ENCODE peak calls at places on chromosomes 13 and 19, in nine cellular contexts. One of them, this sample, is unnamed. For H3K4me1, the result is how much of the 10 kb centered on the place peaks cover.

GRCh38 chr13:31009166-31009565 is 76.7 kb downstream of the TEX26 start:
- DNase-seq in colonic mucosa: no peak
- DNase-seq in ascending aorta: no peak
- DNase-seq in A673: no peak
- DNase-seq in Panc1: no peak
- DNase-seq in H9: no peak
- DNase-seq in PC-3: no peak
- DNase-seq in pancreas: no peak
- DNase-seq in heart left ventricle: no peak
- DNase-seq in this sample: no peak

GRCh38 chr19:49808762-49809154 is 4.3 kb downstream of the FUZ start:
- DNase-seq in Panc1: no peak
- DNase-seq in PC-3: peak
- DNase-seq in heart left ventricle: peak
- DNase-seq in H9: peak
- DNase-seq in ascending aorta: peak
- DNase-seq in A673: peak
- DNase-seq in colonic mucosa: peak
- DNase-seq in pancreas: peak
- DNase-seq in this sample: peak

GRCh38 chr19:6482343-6482686 is 728 bp upstream of the DENND1C start:
- DNase-seq in Panc1: no peak
- DNase-seq in heart left ventricle: no peak
- DNase-seq in PC-3: no peak
- DNase-seq in ascending aorta: no peak
- DNase-seq in H9: no peak
- DNase-seq in colonic mucosa: no peak
- DNase-seq in A673: no peak
- DNase-seq in pancreas: no peak
- DNase-seq in this sample: no peak

GRCh38 chr19:33332248-33332647 is 29.9 kb upstream of the CEBPA start:
- DNase-seq in colonic mucosa: no peak
- DNase-seq in pancreas: no peak
- DNase-seq in Panc1: no peak
- DNase-seq in H9: no peak
- DNase-seq in ascending aorta: no peak
- DNase-seq in A673: no peak
- DNase-seq in heart left ventricle: no peak
- DNase-seq in PC-3: no peak
- DNase-seq in this sample: no peak

GRCh38 chr13:99176309-99177276 is 24.1 kb upstream of the UBAC2 start:
- DNase-seq in Panc1: peak
- DNase-seq in colonic mucosa: peak
- DNase-seq in heart left ventricle: peak
- DNase-seq in pancreas: peak
- DNase-seq in A673: peak
- DNase-seq in H9: peak
- DNase-seq in PC-3: peak
- DNase-seq in ascending aorta: peak
- DNase-seq in this sample: peak

GRCh38 chr13:31054632-31055031 is 107.1 kb downstream of the HSPH1 start:
- DNase-seq in PC-3: no peak
- DNase-seq in ascending aorta: peak
- DNase-seq in heart left ventricle: no peak
- DNase-seq in A673: no peak
- DNase-seq in colonic mucosa: no peak
- DNase-seq in H9: no peak
- DNase-seq in pancreas: no peak
- DNase-seq in Panc1: no peak
- DNase-seq in this sample: no peak

GRCh38 chr19:2770055-2771013 is 12.7 kb downstream of the SGTA start:
- DNase-seq in colonic mucosa: peak
- DNase-seq in pancreas: no peak
- DNase-seq in Panc1: no peak
- DNase-seq in H9: no peak
- DNase-seq in PC-3: no peak
- DNase-seq in A673: no peak
- DNase-seq in ascending aorta: no peak
- DNase-seq in heart left ventricle: peak
- DNase-seq in this sample: no peak

GRCh38 chr19:5141278-5141925 is 172.5 kb downstream of the KDM4B start:
- DNase-seq in colonic mucosa: no peak
- DNase-seq in ascending aorta: no peak
- DNase-seq in Panc1: no peak
- DNase-seq in heart left ventricle: peak
- DNase-seq in A673: no peak
- DNase-seq in pancreas: peak
- DNase-seq in PC-3: no peak
- DNase-seq in H9: no peak
- DNase-seq in this sample: no peak

GRCh38 chr19:4577020-4577782 is 17.7 kb upstream of the SEMA6B start:
- DNase-seq in pancreas: no peak
- DNase-seq in colonic mucosa: no peak
- DNase-seq in A673: no peak
- DNase-seq in heart left ventricle: no peak
- DNase-seq in ascending aorta: no peak
- DNase-seq in PC-3: peak
- DNase-seq in Panc1: no peak
- DNase-seq in H9: peak
- DNase-seq in this sample: no peak

GRCh38 chr13:65882810-65883209 is 1347.3 kb downstream of the PCDH9 start:
- DNase-seq in PC-3: no peak
- DNase-seq in H9: no peak
- DNase-seq in ascending aorta: no peak
- DNase-seq in colonic mucosa: no peak
- DNase-seq in A673: peak
- DNase-seq in Panc1: no peak
- DNase-seq in heart left ventricle: no peak
- DNase-seq in pancreas: no peak
- DNase-seq in this sample: no peak

GRCh38 chr13:109672545-109672944 is 113.8 kb downstream of the IRS2 start:
- DNase-seq in ascending aorta: no peak
- DNase-seq in pancreas: no peak
- DNase-seq in Panc1: no peak
- DNase-seq in heart left ventricle: no peak
- DNase-seq in PC-3: no peak
- DNase-seq in H9: no peak
- DNase-seq in colonic mucosa: no peak
- DNase-seq in A673: peak
- DNase-seq in this sample: no peak

GRCh38 chr19:55314396-55314795 is 10.7 kb downstream of the TMEM150B start:
- DNase-seq in ascending aorta: no peak
- DNase-seq in pancreas: no peak
- DNase-seq in Panc1: no peak
- DNase-seq in A673: no peak
- DNase-seq in colonic mucosa: no peak
- DNase-seq in heart left ventricle: no peak
- DNase-seq in PC-3: no peak
- DNase-seq in H9: peak
- DNase-seq in this sample: no peak

GRCh38 chr19:55080121-55080914 is 4.6 kb downstream of the EPS8L1 start:
- DNase-seq in PC-3: no peak
- DNase-seq in colonic mucosa: peak
- DNase-seq in pancreas: peak
- DNase-seq in heart left ventricle: peak
- DNase-seq in ascending aorta: no peak
- DNase-seq in Panc1: no peak
- DNase-seq in A673: peak
- DNase-seq in H9: peak
- DNase-seq in this sample: peak

GRCh38 chr13:29937836-29938235 is 87.4 kb upstream of the UBL3 start:
- DNase-seq in A673: no peak
- DNase-seq in Panc1: no peak
- DNase-seq in ascending aorta: no peak
- DNase-seq in PC-3: no peak
- DNase-seq in H9: peak
- DNase-seq in heart left ventricle: no peak
- DNase-seq in pancreas: no peak
- DNase-seq in colonic mucosa: no peak
- DNase-seq in this sample: peak

GRCh38 chr13:99370476-99371272 is 63.5 kb upstream of the GPR183 start:
- DNase-seq in H9: no peak
- DNase-seq in Panc1: no peak
- DNase-seq in pancreas: no peak
- DNase-seq in ascending aorta: peak
- DNase-seq in colonic mucosa: no peak
- DNase-seq in PC-3: no peak
- DNase-seq in heart left ventricle: no peak
- DNase-seq in A673: no peak
- DNase-seq in this sample: peak

GRCh38 chr13:99288069-99288468 is 19.1 kb downstream of the GPR183 start:
- DNase-seq in pancreas: no peak
- DNase-seq in colonic mucosa: no peak
- DNase-seq in A673: no peak
- DNase-seq in heart left ventricle: no peak
- DNase-seq in PC-3: no peak
- DNase-seq in H9: no peak
- DNase-seq in Panc1: no peak
- DNase-seq in ascending aorta: no peak
- DNase-seq in this sample: no peak

GRCh38 chr13:27007166-27007565 is 164.4 kb downstream of the USP12 start:
- DNase-seq in Panc1: no peak
- DNase-seq in H9: no peak
- DNase-seq in pancreas: peak
- DNase-seq in heart left ventricle: no peak
- DNase-seq in ascending aorta: no peak
- DNase-seq in colonic mucosa: peak
- DNase-seq in PC-3: no peak
- DNase-seq in A673: no peak
- DNase-seq in this sample: no peak

GRCh38 chr13:109833940-109834339 is 47.6 kb upstream of the IRS2 start:
- DNase-seq in pancreas: no peak
- DNase-seq in PC-3: no peak
- DNase-seq in Panc1: no peak
- DNase-seq in heart left ventricle: no peak
- DNase-seq in H9: no peak
- DNase-seq in ascending aorta: no peak
- DNase-seq in A673: no peak
- DNase-seq in colonic mucosa: no peak
- DNase-seq in this sample: no peak

DNA sequence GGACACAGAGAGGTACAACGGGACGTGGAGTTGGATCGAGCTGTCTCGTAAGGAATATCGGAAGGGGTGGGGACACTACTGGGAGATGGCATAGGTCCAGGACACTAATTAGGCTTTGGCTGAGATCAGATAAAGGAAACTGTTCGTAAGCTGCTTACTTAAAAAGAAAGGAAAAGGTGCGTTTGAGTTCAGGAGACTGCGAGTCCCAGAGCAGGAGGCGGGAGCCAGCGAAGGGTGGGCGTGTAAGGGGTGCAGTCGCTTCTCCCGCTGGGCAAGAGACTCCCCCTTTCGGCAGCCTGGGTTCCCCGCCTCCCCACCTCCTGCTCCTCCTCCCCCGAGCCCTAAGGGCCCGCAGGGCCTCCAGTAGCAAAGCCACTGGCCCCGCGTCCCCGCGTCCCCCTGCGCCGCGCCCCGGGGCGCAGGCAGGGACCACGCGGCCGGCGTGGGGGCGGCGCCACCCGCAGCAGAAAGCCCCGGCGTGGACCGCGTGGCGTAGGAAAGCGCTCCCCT is 571 bp downstream of the ABCC4 start:
- DNase-seq in A673: peak
- DNase-seq in H9: peak
- DNase-seq in heart left ventricle: peak
- DNase-seq in PC-3: peak
- DNase-seq in colonic mucosa: peak
- DNase-seq in Panc1: no peak
- DNase-seq in pancreas: peak
- DNase-seq in ascending aorta: no peak
- DNase-seq in this sample: peak
- H3K27ac ChIP-seq in A673: peak
- H3K27ac ChIP-seq in H9: no peak
- H3K27ac ChIP-seq in heart left ventricle: peak
- H3K27ac ChIP-seq in PC-3: peak
- H3K27ac ChIP-seq in colonic mucosa: peak
- H3K27ac ChIP-seq in Panc1: peak
- H3K27ac ChIP-seq in pancreas: peak
- H3K27ac ChIP-seq in ascending aorta: peak
- H3K27ac ChIP-seq in this sample: no peak

GRCh38 chr19:34355201-34355600 is 9.8 kb upstream of the GPI start:
- DNase-seq in ascending aorta: no peak
- DNase-seq in A673: no peak
- DNase-seq in colonic mucosa: no peak
- DNase-seq in H9: no peak
- DNase-seq in Panc1: no peak
- DNase-seq in PC-3: no peak
- DNase-seq in pancreas: no peak
- DNase-seq in heart left ventricle: no peak
- DNase-seq in this sample: no peak
- TF ChIP-seq CTCF in ascending aorta: no peak
- TF ChIP-seq CTCF in A673: no peak
- TF ChIP-seq CTCF in colonic mucosa: no peak
- TF ChIP-seq CTCF in H9: no peak
- TF ChIP-seq CTCF in Panc1: no peak
- TF ChIP-seq CTCF in PC-3: no peak
- TF ChIP-seq CTCF in pancreas: no peak
- TF ChIP-seq CTCF in heart left ventricle: no peak
- TF ChIP-seq CTCF in this sample: no peak

DNA sequence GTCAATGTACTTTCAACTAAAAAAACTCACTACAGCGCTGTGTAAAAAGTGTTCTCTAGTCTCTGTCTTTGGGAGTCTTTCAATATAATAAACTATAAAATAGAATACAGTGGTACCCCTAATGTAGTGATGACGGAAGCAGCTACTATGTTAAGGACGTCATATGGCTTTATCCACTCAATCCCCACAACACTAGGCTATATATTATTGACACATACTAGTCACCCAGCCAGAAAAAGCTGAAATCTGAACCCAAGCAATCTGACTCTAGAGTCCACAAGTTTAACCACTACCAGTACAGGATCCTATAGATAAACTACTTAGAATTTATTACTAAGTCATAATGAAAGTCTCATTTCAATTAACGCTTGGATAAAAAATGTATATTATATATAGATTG is 48.3 kb downstream of the ELF1 start:
- DNase-seq in heart left ventricle: no peak
- DNase-seq in Panc1: no peak
- DNase-seq in ascending aorta: no peak
- DNase-seq in PC-3: no peak
- DNase-seq in H9: no peak
- DNase-seq in A673: no peak
- DNase-seq in pancreas: no peak
- DNase-seq in colonic mucosa: no peak
- DNase-seq in this sample: no peak
- H3K4me1 ChIP-seq in heart left ventricle: half or more
- H3K4me1 ChIP-seq in Panc1: under half
- H3K4me1 ChIP-seq in ascending aorta: half or more
- H3K4me1 ChIP-seq in PC-3: under half
- H3K4me1 ChIP-seq in H9: under half
- H3K4me1 ChIP-seq in A673: under half
- H3K4me1 ChIP-seq in pancreas: half or more
- H3K4me1 ChIP-seq in colonic mucosa: under half
- H3K4me1 ChIP-seq in this sample: half or more

DNA sequence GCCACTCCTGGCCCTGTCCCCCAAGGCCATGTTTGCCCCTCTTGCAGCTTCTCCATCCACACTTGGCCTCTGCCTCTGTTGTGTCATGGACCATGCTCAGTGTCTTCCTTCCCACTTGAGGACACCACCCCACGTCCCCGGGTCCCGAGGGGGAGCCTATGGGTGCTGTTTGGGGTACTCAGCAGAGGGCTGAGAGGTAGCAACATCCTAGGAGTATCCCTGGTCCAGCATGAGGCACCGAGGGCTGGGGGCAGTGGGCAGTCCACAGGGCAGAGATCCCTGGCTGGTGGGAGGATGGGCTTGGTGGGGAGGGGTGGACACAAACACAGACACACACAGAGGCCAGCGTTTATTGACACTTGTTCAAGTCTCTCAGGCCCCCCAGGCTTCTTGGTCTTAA is 1.7 kb downstream of the COX7A1 start:
- DNase-seq in pancreas: no peak
- DNase-seq in H9: no peak
- DNase-seq in colonic mucosa: no peak
- DNase-seq in A673: no peak
- DNase-seq in PC-3: no peak
- DNase-seq in ascending aorta: no peak
- DNase-seq in Panc1: no peak
- DNase-seq in heart left ventricle: no peak
- DNase-seq in this sample: no peak
- H3K27ac ChIP-seq in pancreas: no peak
- H3K27ac ChIP-seq in H9: no peak
- H3K27ac ChIP-seq in colonic mucosa: no peak
- H3K27ac ChIP-seq in A673: no peak
- H3K27ac ChIP-seq in PC-3: no peak
- H3K27ac ChIP-seq in ascending aorta: peak
- H3K27ac ChIP-seq in Panc1: no peak
- H3K27ac ChIP-seq in heart left ventricle: peak
- H3K27ac ChIP-seq in this sample: no peak

This sample was measured in CD8-positive, alpha-beta T cell.